ENCODE peak calls at places on chromosomes 16 and 17, in four cellular contexts. One of them, this sample, is unnamed.

GRCh38 chr16:25501530-25502255 is 190.1 kb upstream of the HS3ST4 start:
- DNase-seq in renal cortical epithelial cell: no peak
- DNase-seq in uterus: no peak
- DNase-seq in KBM-7: no peak
- DNase-seq in this sample: no peak

GRCh38 chr17:80769516-80769915 is 222.1 kb upstream of the CHMP6 start:
- DNase-seq in renal cortical epithelial cell: no peak
- DNase-seq in uterus: no peak
- DNase-seq in KBM-7: no peak
- DNase-seq in this sample: no peak

GRCh38 chr17:37708616-37709212 is 36.1 kb downstream of the HNF1B start:
- DNase-seq in KBM-7: no peak
- DNase-seq in uterus: no peak
- DNase-seq in renal cortical epithelial cell: peak
- DNase-seq in this sample: no peak

GRCh38 chr16:11372073-11372923 is 27.0 kb downstream of the RMI2 start:
- DNase-seq in KBM-7: no peak
- DNase-seq in renal cortical epithelial cell: no peak
- DNase-seq in uterus: peak
- DNase-seq in this sample: no peak

GRCh38 chr17:60391419-60392041 is 403 bp downstream of the USP32 start:
- DNase-seq in renal cortical epithelial cell: no peak
- DNase-seq in KBM-7: peak
- DNase-seq in uterus: no peak
- DNase-seq in this sample: no peak

GRCh38 chr16:6977906-6978305 is 354.7 kb upstream of the RBFOX1 start:
- DNase-seq in renal cortical epithelial cell: no peak
- DNase-seq in KBM-7: no peak
- DNase-seq in uterus: no peak
- DNase-seq in this sample: no peak

GRCh38 chr17:42179911-42180410 is 981 bp downstream of the KCNH4 start:
- DNase-seq in uterus: peak
- DNase-seq in renal cortical epithelial cell: no peak
- DNase-seq in KBM-7: peak
- DNase-seq in this sample: no peak

GRCh38 chr16:58329147-58329546 is 34.3 kb upstream of the PRSS54 start:
- DNase-seq in KBM-7: no peak
- DNase-seq in uterus: no peak
- DNase-seq in renal cortical epithelial cell: peak
- DNase-seq in this sample: no peak

GRCh38 chr17:19364699-19365498 is 2.4 kb upstream of the B9D1 start:
- DNase-seq in KBM-7: no peak
- DNase-seq in uterus: no peak
- DNase-seq in renal cortical epithelial cell: peak
- DNase-seq in this sample: no peak

GRCh38 chr17:51540151-51540550 is 279.8 kb downstream of the UTP18 start:
- DNase-seq in KBM-7: no peak
- DNase-seq in uterus: no peak
- DNase-seq in renal cortical epithelial cell: no peak
- DNase-seq in this sample: no peak

GRCh38 chr17:67376892-67377726 is at the start of gene PITPNC1:
- DNase-seq in KBM-7: peak
- DNase-seq in renal cortical epithelial cell: peak
- DNase-seq in uterus: peak
- DNase-seq in this sample: peak

GRCh38 chr17:42878123-42878880 is 22.3 kb upstream of the G6PC1 start:
- DNase-seq in renal cortical epithelial cell: peak
- DNase-seq in uterus: no peak
- DNase-seq in KBM-7: no peak
- DNase-seq in this sample: no peak

GRCh38 chr17:35496470-35497290 is 40.8 kb downstream of the SLFN12L start:
- DNase-seq in uterus: no peak
- DNase-seq in KBM-7: no peak
- DNase-seq in renal cortical epithelial cell: no peak
- DNase-seq in this sample: no peak

GRCh38 chr17:77055453-77055852 is 85.3 kb upstream of the SEC14L1 start:
- DNase-seq in uterus: no peak
- DNase-seq in KBM-7: no peak
- DNase-seq in renal cortical epithelial cell: no peak
- DNase-seq in this sample: no peak

GRCh38 chr16:47060596-47060995 is 83.1 kb downstream of the NETO2 start:
- DNase-seq in uterus: no peak
- DNase-seq in KBM-7: no peak
- DNase-seq in renal cortical epithelial cell: no peak
- DNase-seq in this sample: no peak

GRCh38 chr17:74840989-74841666 is 18.6 kb downstream of the GRIN2C start:
- DNase-seq in renal cortical epithelial cell: no peak
- DNase-seq in KBM-7: peak
- DNase-seq in uterus: peak
- DNase-seq in this sample: peak

GRCh38 chr17:29718446-29719039 is 95.8 kb upstream of the CORO6 start:
- DNase-seq in uterus: no peak
- DNase-seq in renal cortical epithelial cell: no peak
- DNase-seq in KBM-7: no peak
- DNase-seq in this sample: no peak

GRCh38 chr17:55356440-55357328 is 65.0 kb downstream of the MMD start:
- DNase-seq in KBM-7: peak
- DNase-seq in renal cortical epithelial cell: peak
- DNase-seq in uterus: peak
- DNase-seq in this sample: peak

GRCh38 chr17:32152130-32152529 is 9.8 kb downstream of the RHOT1 start:
- DNase-seq in KBM-7: peak
- DNase-seq in renal cortical epithelial cell: no peak
- DNase-seq in uterus: no peak
- DNase-seq in this sample: peak

GRCh38 chr17:80546267-80546666 is 1.6 kb downstream of the RPTOR start:
- DNase-seq in KBM-7: peak
- DNase-seq in renal cortical epithelial cell: no peak
- DNase-seq in uterus: no peak
- DNase-seq in this sample: peak

GRCh38 chr17:57086069-57086930 is 1.3 kb downstream of the AKAP1 start:
- DNase-seq in uterus: no peak
- DNase-seq in KBM-7: peak
- DNase-seq in renal cortical epithelial cell: peak
- DNase-seq in this sample: no peak

This sample was measured in GF-D8.